ENCODE peak calls at places on chromosomes 16 and 17, in nine cellular contexts. O, J, I, Z, K, Q, G, U and M are unnamed samples.

GRCh38 chr17:2683912-2684311 is 27.7 kb downstream of the CLUH start:
- DNase-seq in O (no peak), J (no peak), I (no peak), Z (no peak), K (no peak), Q (peak), G (no peak), U (no peak), M (no peak)

GRCh38 chr16:69889295-69889964 is 61.7 kb upstream of the CLEC18A start:
- DNase-seq in O (no peak), J (no peak), I (no peak), Z (no peak), K (no peak), Q (no peak), G (no peak), U (no peak), M (no peak)

GRCh38 chr16:85400305-85401205 is 212.6 kb upstream of the GSE1 start:
- DNase-seq in O (no peak), J (no peak), I (no peak), Z (no peak), K (no peak), Q (no peak), G (no peak), U (no peak), M (peak)

GRCh38 chr16:83945587-83945986 is 7.5 kb upstream of the OSGIN1 start:
- DNase-seq in O (no peak), J (no peak), I (no peak), Z (no peak), K (no peak), Q (no peak), G (no peak), U (no peak), M (no peak)

GRCh38 chr17:76519048-76519614 is 17.9 kb upstream of the RHBDF2 start:
- DNase-seq in O (no peak), J (no peak), I (no peak), Z (no peak), K (no peak), Q (no peak), G (no peak), U (no peak), M (no peak)

GRCh38 chr17:37327341-37328090 is 48.3 kb upstream of the C17orf78 start:
- DNase-seq in O (no peak), J (peak), I (peak), Z (no peak), K (no peak), Q (no peak), G (peak), U (no peak), M (no peak)

GRCh38 chr17:18382441-18383078 is 5.0 kb downstream of the EVPLL start:
- DNase-seq in O (no peak), J (no peak), I (no peak), Z (no peak), K (no peak), Q (no peak), G (no peak), U (no peak), M (no peak)

GRCh38 chr16:58638148-58639036 is 8.8 kb upstream of the CNOT1 start:
- DNase-seq in O (no peak), J (peak), I (peak), Z (no peak), K (no peak), Q (no peak), G (peak), U (no peak), M (peak)

GRCh38 chr17:45896803-45897693 is 2.7 kb downstream of the MAPT start:
- DNase-seq in O (no peak), J (no peak), I (no peak), Z (no peak), K (no peak), Q (no peak), G (no peak), U (peak), M (no peak)

GRCh38 chr17:4559139-4559791 is 1.1 kb downstream of the GGT6 start:
- DNase-seq in O (no peak), J (no peak), I (no peak), Z (no peak), K (no peak), Q (no peak), G (no peak), U (no peak), M (no peak)

GRCh38 chr16:27786221-27786848 is 236.4 kb downstream of the KATNIP start:
- DNase-seq in O (no peak), J (no peak), I (no peak), Z (no peak), K (no peak), Q (no peak), G (no peak), U (no peak), M (no peak)

GRCh38 chr16:15765880-15766279 is 90.9 kb downstream of the MYH11 start:
- DNase-seq in O (no peak), J (no peak), I (peak), Z (peak), K (no peak), Q (no peak), G (no peak), U (peak), M (no peak)

GRCh38 chr16:23081675-23082119 is 67.6 kb downstream of the USP31 start:
- DNase-seq in O (no peak), J (peak), I (no peak), Z (no peak), K (no peak), Q (no peak), G (no peak), U (no peak), M (no peak)

GRCh38 chr17:39755550-39756375 is 18.0 kb downstream of the GRB7 start:
- DNase-seq in O (no peak), J (no peak), I (no peak), Z (no peak), K (no peak), Q (no peak), G (no peak), U (no peak), M (no peak)

GRCh38 chr16:62035115-62036092 is 834 bp downstream of the CDH8 start:
- DNase-seq in O (no peak), J (no peak), I (peak), Z (no peak), K (no peak), Q (peak), G (no peak), U (peak), M (no peak)

GRCh38 chr17:2214887-2215615 is 88.5 kb downstream of the SMG6 start:
- DNase-seq in O (no peak), J (no peak), I (peak), Z (no peak), K (no peak), Q (no peak), G (peak), U (no peak), M (no peak)

GRCh38 chr17:45718791-45719190 is 65.3 kb upstream of the CRHR1 start:
- DNase-seq in O (no peak), J (no peak), I (no peak), Z (no peak), K (no peak), Q (no peak), G (no peak), U (no peak), M (no peak)

GRCh38 chr17:27871407-27871806 is 21.8 kb downstream of the LYRM9 start:
- DNase-seq in O (no peak), J (no peak), I (no peak), Z (no peak), K (no peak), Q (no peak), G (no peak), U (no peak), M (no peak)

GRCh38 chr16:20870122-20870521 is 30.0 kb downstream of the DCUN1D3 start:
- DNase-seq in O (no peak), J (no peak), I (no peak), Z (no peak), K (no peak), Q (no peak), G (no peak), U (no peak), M (no peak)

GRCh38 chr16:65375651-65376050 is 253.8 kb upstream of the CDH11 start:
- DNase-seq in O (no peak), J (no peak), I (peak), Z (no peak), K (no peak), Q (no peak), G (peak), U (no peak), M (no peak)

GRCh38 chr17:56929362-56929969 is 15.6 kb upstream of the TRIM25 start:
- DNase-seq in O (no peak), J (no peak), I (no peak), Z (no peak), K (no peak), Q (no peak), G (no peak), U (no peak), M (no peak)

GRCh38 chr17:71460943-71461342 is 659.9 kb upstream of the SOX9 start:
- DNase-seq in O (no peak), J (no peak), I (peak), Z (no peak), K (no peak), Q (no peak), G (peak), U (peak), M (no peak)

GRCh38 chr17:67126983-67127382 is 82.6 kb downstream of the CACNG1 start:
- DNase-seq in O (no peak), J (no peak), I (no peak), Z (no peak), K (no peak), Q (no peak), G (no peak), U (no peak), M (no peak)

GRCh38 chr16:63776437-63776836 is 1345.4 kb downstream of the CDH11 start:
- DNase-seq in O (no peak), J (no peak), I (no peak), Z (no peak), K (no peak), Q (no peak), G (no peak), U (no peak), M (no peak)

GRCh38 chr17:59361386-59361785 is 29.9 kb downstream of the YPEL2 start:
- DNase-seq in O (no peak), J (no peak), I (peak), Z (no peak), K (no peak), Q (no peak), G (peak), U (no peak), M (no peak)

GRCh38 chr16:52237823-52238222 is 309.1 kb downstream of the TOX3 start:
- DNase-seq in O (no peak), J (no peak), I (no peak), Z (no peak), K (no peak), Q (no peak), G (no peak), U (no peak), M (no peak)

GRCh38 chr17:68195667-68196393 is 52.0 kb upstream of the AMZ2 start:
- DNase-seq in O (no peak), J (no peak), I (no peak), Z (no peak), K (no peak), Q (no peak), G (no peak), U (no peak), M (no peak)

GRCh38 chr16:4472880-4473279 is 1.5 kb downstream of the NMRAL1 start:
- DNase-seq in O (no peak), J (no peak), I (no peak), Z (no peak), K (no peak), Q (no peak), G (no peak), U (no peak), M (no peak)

GRCh38 chr17:64196626-64197025 is 66.4 kb downstream of the TEX2 start:
- DNase-seq in O (no peak), J (no peak), I (peak), Z (no peak), K (no peak), Q (no peak), G (peak), U (no peak), M (no peak)

GRCh38 chr16:15396948-15397594 is 1.5 kb downstream of the MPV17L start:
- DNase-seq in O (no peak), J (no peak), I (no peak), Z (no peak), K (no peak), Q (no peak), G (no peak), U (no peak), M (no peak)

GRCh38 chr16:85616608-85617311 is 3.6 kb downstream of the GSE1 start:
- DNase-seq in O (no peak), J (no peak), I (no peak), Z (no peak), K (no peak), Q (no peak), G (no peak), U (peak), M (no peak)

GRCh38 chr17:50350733-50351132 is 4.8 kb downstream of the XYLT2 start:
- DNase-seq in O (no peak), J (no peak), I (no peak), Z (no peak), K (no peak), Q (no peak), G (no peak), U (no peak), M (no peak)

GRCh38 chr17:12603566-12603965 is 62.1 kb upstream of the MYOCD start:
- DNase-seq in O (no peak), J (no peak), I (no peak), Z (no peak), K (no peak), Q (no peak), G (no peak), U (no peak), M (no peak)